ENCODE peak calls at places on chromosomes 3 and 15, in four cellular contexts. G is germinal center, U is left colon, K is right cardiac atrium. V is an unnamed sample.

GRCh38 chr3:105594219-105594618 is 227.5 kb downstream of the ALCAM start:
- DNase-seq in G (no peak), U (no peak), K (no peak), V (no peak)

GRCh38 chr3:167882057-167882667 is 146.6 kb downstream of the SERPINI1 start:
- DNase-seq in G (peak), U (no peak), K (no peak), V (no peak)

GRCh38 chr3:105157016-105157765 is 209.5 kb upstream of the ALCAM start:
- DNase-seq in G (no peak), U (no peak), K (no peak), V (no peak)

GRCh38 chr15:29708519-29708918 is 113.7 kb downstream of the TJP1 start:
- DNase-seq in G (no peak), U (no peak), K (no peak), V (no peak)

GRCh38 chr3:2166552-2166951 is 67.9 kb downstream of the CNTN4 start:
- DNase-seq in G (no peak), U (no peak), K (no peak), V (no peak)

GRCh38 chr3:70829101-70829500 is 516.7 kb upstream of the MDFIC2 start:
- DNase-seq in G (no peak), U (no peak), K (no peak), V (no peak)

GRCh38 chr3:186380622-186381380 is 18.8 kb upstream of the DGKG start:
- DNase-seq in G (no peak), U (no peak), K (no peak), V (no peak)

GRCh38 chr3:143565943-143566342 is 282.3 kb downstream of the SLC9A9 start:
- DNase-seq in G (no peak), U (no peak), K (no peak), V (no peak)

GRCh38 chr3:139793408-139793807 is 115.6 kb upstream of the NMNAT3 start:
- DNase-seq in G (no peak), U (no peak), K (no peak), V (no peak)

GRCh38 chr15:35689266-35689665 is 143.3 kb upstream of the DPH6 start:
- DNase-seq in G (no peak), U (no peak), K (no peak), V (no peak)

GRCh38 chr3:141412087-141412935 is 44.0 kb downstream of the ZBTB38 start:
- DNase-seq in G (peak), U (no peak), K (peak), V (peak)

GRCh38 chr3:13561376-13561775 is 12.5 kb downstream of the FBLN2 start:
- DNase-seq in G (no peak), U (no peak), K (no peak), V (no peak)

GRCh38 chr3:105611304-105612192 is 244.8 kb downstream of the ALCAM start:
- DNase-seq in G (no peak), U (no peak), K (no peak), V (no peak)

GRCh38 chr3:142098974-142099373 is 50.4 kb downstream of the TFDP2 start:
- DNase-seq in G (no peak), U (no peak), K (no peak), V (no peak)

GRCh38 chr15:71761649-71762048 is 48.7 kb upstream of the NR2E3 start:
- DNase-seq in G (no peak), U (peak), K (peak), V (no peak)

GRCh38 chr3:185825379-185825638 is 467 bp upstream of the IGF2BP2 start:
- DNase-seq in G (peak), U (no peak), K (no peak), V (no peak)

GRCh38 chr15:73809728-73810501 is 56.8 kb upstream of the INSYN1 start:
- DNase-seq in G (no peak), U (no peak), K (peak), V (no peak)

GRCh38 chr15:66763186-66764066 is 61.4 kb downstream of the SMAD6 start:
- DNase-seq in G (no peak), U (peak), K (peak), V (peak)

GRCh38 chr15:27260523-27260922 is 289.5 kb downstream of the GABRG3 start:
- DNase-seq in G (no peak), U (no peak), K (no peak), V (no peak)

GRCh38 chr15:70088887-70089691 is 8.6 kb downstream of the TLE3 start:
- DNase-seq in G (no peak), U (no peak), K (peak), V (peak)

GRCh38 chr3:158258619-158259018 is 148.7 kb downstream of the RSRC1 start:
- DNase-seq in G (no peak), U (no peak), K (no peak), V (no peak)

GRCh38 chr3:65730449-65730848 is 308.3 kb downstream of the MAGI1 start:
- DNase-seq in G (no peak), U (no peak), K (no peak), V (no peak)

GRCh38 chr15:68204776-68205557 is at the start of gene CALML4:
- DNase-seq in G (no peak), U (peak), K (peak), V (peak)

V was measured in Right ventricle myocardium superior.